ENCODE peak calls at places on chromosome 4, in ten cellular contexts. V is GM23248; H is CD8-positive, alpha-beta T cell; O is stomach; J is Panc1; Z is hepatocyte; R is cardiac muscle cell; S is dorsolateral prefrontal cortex; I is effector memory CD4-positive, alpha-beta T cell; U is CD4-positive, CD25-positive, alpha-beta regulatory T cell. F is an unnamed sample.

GRCh38 chr4:93319011-93319410 is 509.5 kb upstream of the ATOH1 start:
- DNase-seq in R (no peak), J (no peak), U (no peak), Z (no peak), O (no peak), V (no peak), S (no peak), I (no peak), H (no peak), F (no peak)

GRCh38 chr4:70902577-70903281 is 560 bp downstream of the MOB1B start:
- DNase-seq in V (peak), Z (no peak), O (no peak), I (no peak), R (peak), H (no peak), U (no peak), S (peak), J (no peak), F (no peak)

GRCh38 chr4:94852601-94853000 is 94.8 kb downstream of the BMPR1B start:
- DNase-seq in R (no peak), H (no peak), S (no peak), Z (no peak), V (no peak), I (no peak), J (no peak), O (no peak), U (no peak), F (no peak)

GRCh38 chr4:118280501-118281218 is 72.1 kb downstream of the PRSS12 start:
- DNase-seq in S (no peak), R (peak), H (peak), U (peak), I (no peak), J (peak), V (peak), Z (peak), O (peak), F (peak)

GRCh38 chr4:93396274-93396673 is 432.3 kb upstream of the ATOH1 start:
- DNase-seq in J (no peak), H (no peak), I (no peak), V (peak), O (no peak), U (no peak), Z (no peak), S (no peak), R (peak), F (no peak)

GRCh38 chr4:53928825-53929224 is 135.6 kb downstream of the CHIC2 start:
- DNase-seq in U (no peak), V (peak), S (no peak), R (peak), J (no peak), H (no peak), Z (no peak), I (no peak), O (no peak), F (no peak)

GRCh38 chr4:80138556-80139538 is 58.5 kb upstream of the PRDM8 start:
- DNase-seq in R (peak), Z (no peak), V (peak), U (peak), J (no peak), H (peak), I (peak), O (no peak), S (no peak), F (peak)

GRCh38 chr4:168817418-168817817 is 192.6 kb downstream of the CBR4 start:
- DNase-seq in V (no peak), R (peak), I (no peak), O (no peak), U (no peak), J (no peak), Z (no peak), S (no peak), H (no peak), F (no peak)

GRCh38 chr4:8282742-8283141 is 13.2 kb downstream of the HTRA3 start:
- DNase-seq in S (no peak), O (no peak), H (no peak), R (no peak), J (no peak), I (no peak), U (no peak), V (no peak), Z (no peak), F (no peak)

GRCh38 chr4:32135642-32136041 is 1415.5 kb downstream of the PCDH7 start:
- DNase-seq in J (no peak), V (no peak), I (no peak), Z (no peak), O (no peak), S (no peak), H (no peak), U (no peak), R (no peak), F (no peak)

GRCh38 chr4:13533670-13534343 is 10.5 kb downstream of the NKX3-2 start:
- DNase-seq in O (no peak), U (no peak), R (no peak), S (no peak), Z (no peak), H (no peak), V (no peak), J (no peak), I (no peak), F (no peak)

GRCh38 chr4:6340446-6341015 is 70.9 kb downstream of the WFS1 start:
- DNase-seq in S (no peak), U (no peak), H (no peak), O (no peak), I (no peak), V (no peak), J (no peak), R (no peak), Z (no peak), F (no peak)

GRCh38 chr4:128393111-128393704 is 105.6 kb upstream of the PGRMC2 start:
- DNase-seq in V (peak), J (no peak), I (no peak), H (no peak), R (peak), U (no peak), O (no peak), Z (no peak), S (no peak), F (no peak)

GRCh38 chr4:61202638-61203495 is 2.7 kb downstream of the ADGRL3 start:
- DNase-seq in U (no peak), I (no peak), H (no peak), Z (peak), S (peak), O (no peak), J (no peak), R (peak), V (no peak), F (no peak)

GRCh38 chr4:173264245-173264959 is 69.8 kb downstream of the HMGB2 start:
- DNase-seq in I (no peak), O (peak), J (no peak), R (peak), V (peak), Z (no peak), H (peak), S (no peak), U (peak), F (peak)

GRCh38 chr4:169199184-169199583 is 71.6 kb downstream of the SH3RF1 start:
- DNase-seq in H (no peak), I (no peak), R (no peak), J (no peak), S (no peak), Z (no peak), O (no peak), V (no peak), U (no peak), F (no peak)

GRCh38 chr4:10173754-10174749 is 57.5 kb upstream of the WDR1 start:
- DNase-seq in O (peak), H (no peak), V (no peak), J (no peak), U (no peak), I (no peak), R (peak), Z (peak), S (no peak), F (no peak)

GRCh38 chr4:57270350-57270749 is 160.2 kb upstream of the IGFBP7 start:
- DNase-seq in O (peak), R (peak), I (no peak), U (no peak), V (peak), Z (peak), S (no peak), H (no peak), J (no peak), F (no peak)

GRCh38 chr4:70688795-70689231 is 481 bp downstream of the UTP3 start:
- DNase-seq in R (no peak), I (no peak), V (peak), H (no peak), O (no peak), J (no peak), S (no peak), Z (peak), U (peak), F (no peak)

GRCh38 chr4:65461781-65462180 is 208.5 kb downstream of the EPHA5 start:
- DNase-seq in H (no peak), V (no peak), R (no peak), O (no peak), I (no peak), Z (no peak), S (no peak), J (no peak), U (no peak), F (no peak)

GRCh38 chr4:88158360-88159136 is at the start of gene ABCG2:
- DNase-seq in J (no peak), R (peak), O (no peak), I (peak), V (peak), Z (peak), H (no peak), S (peak), U (no peak), F (peak)

GRCh38 chr4:184101711-184102110 is 116.0 kb downstream of the ENPP6 start:
- DNase-seq in U (no peak), H (peak), Z (no peak), O (no peak), S (no peak), R (no peak), I (no peak), V (no peak), J (no peak), F (no peak)

GRCh38 chr4:1413221-1413663 is 7.0 kb upstream of the NKX1-1 start:
- DNase-seq in O (peak), I (no peak), U (no peak), H (no peak), Z (peak), R (no peak), S (no peak), J (no peak), V (no peak), F (no peak)

GRCh38 chr4:100795581-100795980 is 277.8 kb upstream of the EMCN start:
- DNase-seq in Z (no peak), V (no peak), U (no peak), O (no peak), J (no peak), S (no peak), H (no peak), R (no peak), I (no peak), F (no peak)

GRCh38 chr4:55754754-55755350 is 64.7 kb upstream of the EXOC1L start:
- DNase-seq in I (no peak), R (peak), O (no peak), H (no peak), U (no peak), S (no peak), V (peak), Z (no peak), J (no peak), F (no peak)

GRCh38 chr4:158895797-158896442 is 127.1 kb downstream of the FNIP2 start:
- DNase-seq in J (no peak), I (no peak), U (no peak), Z (no peak), H (no peak), R (peak), V (no peak), S (no peak), O (peak), F (no peak)
- H3K4me3 ChIP-seq in J (no peak), I (no peak), U (no peak), Z (no peak), H (no peak), R (no peak), V (no peak), S (no peak), O (no peak), F (no peak)

GRCh38 chr4:39043058-39043696 is 11.0 kb upstream of the TMEM156 start:
- DNase-seq in I (no peak), J (no peak), R (peak), V (no peak), H (no peak), U (no peak), S (no peak), O (no peak), Z (peak), F (no peak)
- H3K27ac ChIP-seq in I (peak), J (peak), R (no peak), V (no peak), H (no peak), U (peak), S (peak), O (peak), Z (peak), F (peak)

DNA sequence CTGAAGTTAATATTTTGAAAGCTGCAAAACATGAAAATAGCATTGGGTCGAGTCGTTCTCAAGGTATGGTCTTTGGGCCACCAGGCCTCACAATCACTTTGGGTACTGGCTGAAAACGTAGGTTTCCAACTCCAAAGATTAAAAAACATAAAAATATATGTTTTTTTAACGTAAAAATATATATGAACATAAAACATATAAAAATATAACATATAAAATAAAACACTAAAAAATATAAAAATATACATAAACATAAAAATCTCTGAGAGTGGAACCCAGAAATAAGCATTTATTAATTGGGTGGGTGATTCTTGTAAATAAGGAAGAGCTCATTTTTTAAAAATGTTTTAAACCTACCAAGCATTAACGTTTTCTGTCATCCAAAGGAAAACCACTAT is 666 bp upstream of the PDS5A start:
- DNase-seq in U (no peak), H (no peak), J (no peak), I (no peak), O (no peak), Z (no peak), V (no peak), S (no peak), R (no peak), F (no peak)
- H3K4me3 ChIP-seq in U (peak), H (peak), J (peak), I (peak), O (peak), Z (peak), V (peak), S (peak), R (peak), F (peak)

DNA sequence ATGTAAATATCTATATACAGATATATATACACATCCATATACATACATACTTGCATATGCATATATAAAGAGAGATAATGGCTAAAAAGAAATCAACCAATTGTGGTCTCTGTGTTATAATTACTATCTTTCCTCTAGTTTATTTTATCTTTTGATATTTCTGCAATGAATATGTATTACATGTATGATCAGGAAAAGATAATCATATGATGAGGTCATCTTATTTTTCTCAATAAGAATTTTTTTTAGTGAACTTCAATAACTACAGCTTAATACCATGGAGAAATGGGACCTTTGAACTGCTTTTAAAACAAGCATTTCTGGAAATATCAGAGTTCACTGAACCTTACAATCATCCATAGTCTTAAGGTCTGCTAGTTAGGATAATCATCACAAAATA is 158.0 kb downstream of the HNRNPD start:
- DNase-seq in H (no peak), J (no peak), I (no peak), Z (no peak), U (no peak), V (no peak), O (no peak), S (no peak), R (no peak), F (no peak)
- H3K27ac ChIP-seq in H (no peak), J (no peak), I (no peak), Z (no peak), U (no peak), V (no peak), O (no peak), S (no peak), R (no peak), F (no peak)

DNA sequence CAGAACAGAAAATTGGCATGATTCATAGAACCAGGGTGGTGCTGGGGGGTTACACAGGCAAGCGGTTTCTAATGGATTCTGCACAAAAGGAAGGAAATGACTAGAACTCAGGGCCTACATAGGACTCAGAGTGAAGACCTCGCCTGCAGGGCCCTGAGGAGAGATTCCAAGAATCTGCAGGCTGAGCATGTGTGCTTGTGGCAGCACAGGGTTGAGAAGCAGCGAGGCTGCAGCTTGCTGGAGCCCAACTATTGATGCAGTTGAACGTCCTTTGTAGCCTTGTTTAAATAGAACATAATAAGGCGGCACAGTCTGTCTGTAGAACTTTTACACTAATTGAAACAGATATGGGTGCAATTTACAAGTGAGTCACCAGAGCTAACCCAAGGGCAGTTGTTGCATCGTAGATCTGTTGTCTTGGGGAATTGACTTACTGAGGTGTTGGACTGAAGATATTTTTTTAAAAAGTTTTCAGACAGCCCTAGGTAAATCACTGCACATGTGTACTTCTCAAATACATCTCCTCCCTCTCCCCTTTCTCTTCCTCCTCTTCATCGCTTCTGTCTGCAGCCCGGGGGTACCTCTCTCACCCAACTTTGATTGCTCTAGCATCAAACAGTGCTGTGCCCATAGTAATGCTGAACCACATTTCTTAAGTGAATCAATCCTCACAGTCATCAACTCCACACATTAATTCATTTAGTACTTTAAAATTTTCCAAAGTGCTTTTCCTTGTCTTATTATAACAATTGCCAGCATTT is 58.3 kb downstream of the RHOH start:
- DNase-seq in U (no peak), V (peak), S (no peak), I (no peak), O (no peak), Z (peak), R (peak), H (no peak), J (no peak), F (no peak)
- H3K4me3 ChIP-seq in U (peak), V (no peak), S (no peak), I (no peak), O (no peak), Z (no peak), R (no peak), H (no peak), J (no peak), F (no peak)